ENCODE peak calls at places on chromosomes 16 and 17, in nine cellular contexts. C, L, H, X, R, G, E, Q and I are unnamed samples.

GRCh38 chr16:85350973-85351372 is 238.7 kb upstream of the CIBAR2 start:
- DNase-seq in C (peak), H (peak), E (no peak), G (no peak), Q (peak), L (peak), R (peak), X (peak), I (no peak)

GRCh38 chr16:8548166-8548565 is 42.1 kb downstream of the TMEM114 start:
- DNase-seq in X (no peak), C (peak), Q (no peak), E (no peak), G (no peak), R (no peak), L (peak), H (no peak), I (no peak)

GRCh38 chr16:1379863-1380174 is 28.1 kb downstream of the GNPTG start:
- DNase-seq in G (no peak), H (no peak), L (no peak), E (no peak), Q (peak), X (no peak), C (no peak), R (no peak), I (no peak)

GRCh38 chr16:80040814-80041213 is 440.3 kb upstream of the MAF start:
- DNase-seq in Q (no peak), H (no peak), L (no peak), E (no peak), G (no peak), R (no peak), X (no peak), C (no peak), I (no peak)

GRCh38 chr16:67961551-67961957 is 6.9 kb downstream of the SLC12A4 start:
- DNase-seq in Q (peak), E (no peak), G (no peak), H (no peak), L (peak), C (peak), R (no peak), X (peak), I (no peak)

GRCh38 chr16:11188801-11189740 is 66.9 kb downstream of the SOCS1 start:
- DNase-seq in C (no peak), G (no peak), E (no peak), L (peak), Q (no peak), H (no peak), X (no peak), R (no peak), I (no peak)

GRCh38 chr17:16516594-16517018 is 24.6 kb upstream of the LRRC75A start:
- DNase-seq in X (no peak), R (peak), Q (peak), G (no peak), L (no peak), H (no peak), C (no peak), E (no peak), I (no peak)

GRCh38 chr17:65039349-65039988 is 17.1 kb downstream of the GNA13 start:
- DNase-seq in E (no peak), Q (no peak), G (peak), R (no peak), C (no peak), X (no peak), L (no peak), H (no peak), I (peak)

GRCh38 chr16:8026450-8026849 is 563.9 kb downstream of the TMEM114 start:
- DNase-seq in H (no peak), X (no peak), R (no peak), E (peak), Q (no peak), G (no peak), C (no peak), L (no peak), I (no peak)

GRCh38 chr17:250487-251300 is 69.2 kb upstream of the DOC2B start:
- DNase-seq in R (no peak), L (no peak), Q (no peak), H (peak), C (no peak), G (no peak), E (no peak), X (no peak), I (no peak)

GRCh38 chr17:58412910-58413630 is 4.3 kb downstream of the RNF43 start:
- DNase-seq in C (no peak), L (no peak), R (no peak), H (no peak), E (no peak), X (no peak), G (no peak), Q (no peak), I (no peak)

GRCh38 chr17:33986566-33986965 is 268.5 kb upstream of the CCL2 start:
- DNase-seq in H (no peak), R (no peak), E (no peak), L (no peak), G (no peak), X (no peak), C (no peak), Q (no peak), I (no peak)

GRCh38 chr17:28481081-28481571 is 7.7 kb downstream of the SLC13A2 start:
- DNase-seq in X (no peak), L (no peak), H (no peak), E (no peak), C (peak), R (no peak), G (no peak), Q (no peak), I (no peak)

GRCh38 chr16:82157836-82158235 is 12.2 kb downstream of the MPHOSPH6 start:
- DNase-seq in X (no peak), E (no peak), R (no peak), Q (no peak), H (no peak), L (no peak), C (no peak), G (no peak), I (no peak)

GRCh38 chr17:64622931-64623654 is 39.0 kb downstream of the SMURF2 start:
- DNase-seq in H (no peak), G (no peak), C (no peak), L (no peak), E (no peak), R (peak), X (no peak), Q (no peak), I (no peak)

GRCh38 chr17:16432017-16432416 is 16.6 kb downstream of the TRPV2 start:
- DNase-seq in Q (no peak), G (no peak), X (no peak), C (no peak), L (no peak), E (no peak), H (no peak), R (no peak), I (no peak)

GRCh38 chr17:79465011-79466006 is 145.5 kb downstream of the RBFOX3 start:
- DNase-seq in L (no peak), G (no peak), X (no peak), C (no peak), R (no peak), E (no peak), H (no peak), Q (no peak), I (no peak)

GRCh38 chr16:23528635-23529016 is 18.3 kb upstream of the GGA2 start:
- DNase-seq in Q (no peak), X (no peak), C (no peak), L (no peak), E (no peak), G (no peak), H (no peak), R (no peak), I (no peak)

GRCh38 chr17:58272367-58273280 is 8.1 kb downstream of the MPO start:
- DNase-seq in Q (no peak), R (no peak), L (no peak), X (no peak), H (no peak), C (no peak), E (no peak), G (no peak), I (no peak)

GRCh38 chr16:8511464-8511863 is 78.8 kb downstream of the TMEM114 start:
- DNase-seq in C (no peak), G (no peak), Q (no peak), H (no peak), L (no peak), R (no peak), E (no peak), X (no peak), I (no peak)

DNA sequence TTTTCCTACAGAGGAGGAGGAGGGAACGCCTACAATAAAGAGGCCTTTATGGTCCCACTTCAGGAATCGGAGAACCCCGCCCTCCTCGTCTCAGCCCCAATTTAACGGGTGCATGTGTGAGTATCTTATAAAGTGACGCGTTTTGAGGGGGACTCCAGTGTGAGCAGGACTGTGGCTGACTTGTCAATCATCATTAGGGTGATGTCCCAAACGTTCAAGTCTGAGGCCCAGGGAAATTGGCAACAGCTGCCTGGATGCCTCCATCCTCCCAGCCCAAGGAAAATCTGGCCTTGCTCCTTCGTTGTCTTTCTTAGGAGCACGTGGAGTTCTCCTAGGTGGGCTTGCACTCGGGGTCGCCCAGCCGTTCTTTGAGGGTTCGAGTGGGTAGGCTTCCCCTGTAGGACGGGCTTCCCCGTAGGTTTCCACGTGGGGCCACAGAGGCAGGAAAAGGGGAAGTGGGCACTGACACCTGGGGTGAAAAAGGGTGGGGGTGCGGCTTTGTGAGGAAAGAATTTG is 631 bp upstream of the HERPUD1 start:
- DNase-seq in Q (no peak), X (no peak), H (no peak), R (no peak), C (peak), E (no peak), L (peak), G (no peak), I (peak)
- TF ChIP-seq CTCF in Q (no peak), X (no peak), H (no peak), R (no peak), C (no peak), E (no peak), L (no peak), G (no peak), I (no peak)

GRCh38 chr16:57091990-57092785 is at the start of gene CPNE2:
- DNase-seq in Q (peak), E (peak), H (peak), G (no peak), L (peak), R (peak), C (peak), X (peak), I (peak)
- TF ChIP-seq CTCF in Q (no peak), E (no peak), H (no peak), G (no peak), L (no peak), R (no peak), C (no peak), X (no peak), I (peak)

GRCh38 chr16:48165961-48166578 is 10.3 kb upstream of the ABCC12 start:
- DNase-seq in H (no peak), L (no peak), R (no peak), G (no peak), E (no peak), C (no peak), X (no peak), Q (no peak), I (no peak)
- TF ChIP-seq CTCF in H (no peak), L (no peak), R (no peak), G (no peak), E (no peak), C (no peak), X (no peak), Q (no peak), I (no peak)

DNA sequence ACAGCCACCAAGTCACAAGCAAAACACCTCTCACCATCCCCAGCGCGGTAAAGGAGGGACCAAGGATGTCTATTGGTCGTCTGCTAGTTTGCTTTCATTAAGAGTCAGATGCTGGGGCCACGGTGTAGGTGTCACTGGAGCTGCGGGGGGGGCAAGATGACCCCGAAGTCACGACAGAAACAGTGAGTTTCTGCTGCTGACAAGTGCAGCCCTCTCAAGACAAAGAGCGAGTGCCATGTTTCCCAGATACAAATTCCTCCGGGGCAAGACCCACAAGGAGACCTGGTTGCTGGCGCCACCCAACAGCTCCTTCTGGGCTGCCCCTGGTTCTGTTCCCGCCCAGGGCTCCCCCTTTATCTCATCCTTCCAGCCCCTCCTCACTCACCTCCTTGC is 689 bp downstream of the NCBP3 start:
- DNase-seq in H (no peak), L (no peak), C (no peak), X (no peak), Q (no peak), R (peak), E (no peak), G (no peak), I (peak)
- TF ChIP-seq CTCF in H (no peak), L (no peak), C (no peak), X (no peak), Q (no peak), R (no peak), E (no peak), G (no peak), I (no peak)

GRCh38 chr17:6274310-6274709 is 160.6 kb downstream of the AIPL1 start:
- DNase-seq in E (no peak), R (no peak), G (no peak), X (no peak), C (no peak), Q (no peak), H (no peak), L (no peak), I (no peak)

GRCh38 chr17:6276711-6277110 is 158.2 kb downstream of the AIPL1 start:
- DNase-seq in H (no peak), R (no peak), E (no peak), Q (no peak), L (no peak), C (no peak), G (no peak), X (no peak), I (no peak)

GRCh38 chr17:6279659-6280058 is 155.3 kb downstream of the AIPL1 start:
- DNase-seq in L (no peak), H (no peak), E (peak), G (no peak), Q (peak), R (no peak), X (no peak), C (peak), I (no peak)
- TF ChIP-seq CTCF in L (no peak), H (no peak), E (peak), G (no peak), Q (no peak), R (no peak), X (no peak), C (peak), I (no peak)

GRCh38 chr16:4376820-4377572 is 5.3 kb downstream of the VASN start:
- DNase-seq in Q (no peak), E (no peak), C (no peak), R (peak), X (peak), L (no peak), G (no peak), H (no peak), I (no peak)

GRCh38 chr16:4376126-4376819 is 4.6 kb downstream of the VASN start:
- DNase-seq in H (peak), C (peak), Q (peak), E (no peak), X (peak), L (peak), G (no peak), R (peak), I (no peak)

GRCh38 chr16:4377573-4378146 is 6.0 kb downstream of the VASN start:
- DNase-seq in H (no peak), X (peak), Q (no peak), C (no peak), E (no peak), R (no peak), L (peak), G (no peak), I (no peak)

GRCh38 chr16:4373909-4374742 is 2.5 kb downstream of the VASN start:
- DNase-seq in G (no peak), H (peak), C (peak), X (peak), L (peak), Q (peak), R (peak), E (peak), I (no peak)

DNA sequence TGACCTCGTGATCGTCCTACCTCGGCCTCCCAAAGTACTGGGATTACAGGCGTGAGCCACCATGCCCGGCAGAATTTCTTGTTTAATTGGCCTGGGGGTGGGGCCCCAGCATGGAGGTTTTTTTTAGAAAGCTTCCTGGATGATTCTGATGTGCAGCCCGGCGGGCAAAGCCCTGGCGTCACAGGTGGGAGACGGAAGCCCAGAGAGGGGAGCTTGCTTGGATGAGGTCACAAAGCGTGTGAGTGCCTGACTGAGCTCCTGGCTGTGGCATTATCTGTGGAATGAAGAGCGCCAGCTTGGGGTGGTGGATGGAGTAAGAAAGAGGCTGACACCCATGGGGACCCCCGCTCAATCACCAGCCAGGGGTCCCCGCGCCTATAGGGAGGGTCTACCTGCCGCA is 4.1 kb downstream of the VASN start:
- DNase-seq in E (no peak), C (no peak), H (no peak), X (no peak), L (no peak), R (peak), Q (peak), G (no peak), I (no peak)
- TF ChIP-seq CTCF in E (no peak), C (no peak), H (no peak), X (no peak), L (no peak), R (no peak), Q (no peak), G (no peak), I (no peak)

GRCh38 chr17:50079334-50080095 is 15.6 kb upstream of the PDK2 start:
- DNase-seq in C (peak), G (no peak), X (no peak), L (peak), H (no peak), E (peak), Q (peak), R (no peak), I (no peak)
- TF ChIP-seq CTCF in C (peak), G (no peak), X (peak), L (no peak), H (no peak), E (peak), Q (peak), R (peak), I (peak)

DNA sequence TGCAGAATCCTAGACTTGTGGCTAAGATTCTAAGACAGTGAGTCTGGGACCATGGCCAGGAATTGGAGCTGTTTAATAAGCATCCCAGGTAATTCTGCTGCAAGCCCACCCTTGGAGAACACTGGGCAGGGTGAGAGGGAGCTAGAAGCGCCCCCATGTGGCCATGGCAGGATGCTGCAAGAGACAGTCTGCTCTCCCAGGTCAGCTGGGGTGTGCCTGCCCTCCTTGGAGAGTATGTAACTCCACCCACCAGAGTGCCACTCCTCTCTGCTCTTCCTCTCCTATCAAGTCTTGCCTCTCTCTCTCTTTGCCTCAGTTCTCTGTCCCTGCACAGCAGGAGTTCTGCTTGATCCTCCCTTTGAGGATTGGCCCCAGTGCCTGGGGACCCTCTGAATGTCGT is 14.9 kb downstream of the RCVRN start:
- DNase-seq in C (no peak), X (peak), R (no peak), Q (peak), L (no peak), E (peak), G (no peak), H (no peak), I (peak)
- TF ChIP-seq CTCF in C (no peak), X (peak), R (no peak), Q (no peak), L (no peak), E (peak), G (no peak), H (peak), I (peak)